ENCODE peak calls at places on chromosomes 2 and 18, in five cellular contexts. F, L, R, B and O are unnamed samples.

GRCh38 chr2:216090369-216090786 is 8.7 kb downstream of the TMEM169 start:
- DNase-seq in R (no peak), F (peak), B (no peak), L (no peak), O (no peak)

GRCh38 chr18:48663931-48664847 is 125.4 kb downstream of the CTIF start:
- DNase-seq in B (peak), L (peak), F (peak), R (peak), O (peak)

GRCh38 chr2:172829229-172829628 is 93.6 kb downstream of the RAPGEF4 start:
- DNase-seq in L (no peak), B (no peak), R (no peak), F (no peak), O (no peak)

GRCh38 chr2:128178650-128179460 is 87.9 kb downstream of the UGGT1 start:
- DNase-seq in B (peak), R (peak), L (peak), F (peak), O (peak)

GRCh38 chr2:193963472-193964119 is 1693.4 kb upstream of the SLC39A10 start:
- DNase-seq in R (peak), F (no peak), B (no peak), L (no peak), O (peak)

GRCh38 chr2:8819194-8819593 is 18.2 kb downstream of the KIDINS220 start:
- DNase-seq in L (no peak), F (no peak), R (no peak), B (no peak), O (no peak)

GRCh38 chr2:134873152-134873551 is 34.7 kb downstream of the ACMSD start:
- DNase-seq in B (no peak), R (no peak), F (no peak), L (no peak), O (no peak)

GRCh38 chr18:10410472-10411300 is 43.7 kb upstream of the APCDD1 start:
- DNase-seq in L (no peak), B (no peak), R (no peak), F (no peak), O (no peak)

GRCh38 chr2:144071461-144071860 is 448.5 kb downstream of the ZEB2 start:
- DNase-seq in R (no peak), F (no peak), L (no peak), B (no peak), O (no peak)

GRCh38 chr2:170554278-170554955 is 160.7 kb upstream of the SP5 start:
- DNase-seq in F (no peak), B (no peak), L (peak), R (no peak), O (no peak)

GRCh38 chr2:3533836-3534235 is 14.5 kb upstream of the ADI1 start:
- DNase-seq in L (no peak), B (no peak), F (no peak), R (no peak), O (no peak)

GRCh38 chr2:1499033-1499795 is 86.0 kb downstream of the TPO start:
- DNase-seq in F (no peak), L (peak), R (no peak), B (no peak), O (no peak)

GRCh38 chr2:108583903-108584520 is 49.7 kb downstream of the LIMS1 start:
- DNase-seq in B (peak), R (peak), L (peak), F (peak), O (peak)

GRCh38 chr2:149832256-149832655 is 244.7 kb upstream of the MMADHC start:
- DNase-seq in L (no peak), R (no peak), B (no peak), F (no peak), O (no peak)

GRCh38 chr2:140744379-140744778 is 1386.4 kb downstream of the LRP1B start:
- DNase-seq in R (no peak), L (no peak), F (no peak), B (no peak), O (no peak)

GRCh38 chr2:101348851-101349250 is 38.5 kb downstream of the CREG2 start:
- DNase-seq in R (no peak), B (no peak), L (no peak), F (no peak), O (no peak)

GRCh38 chr2:205680067-205680466 is 2.2 kb upstream of the NRP2 start:
- DNase-seq in F (peak), R (peak), B (no peak), L (no peak), O (peak)

GRCh38 chr18:5253910-5254309 is 41.6 kb downstream of the ZBTB14 start:
- DNase-seq in B (no peak), R (no peak), L (no peak), F (no peak), O (no peak)

GRCh38 chr2:238291550-238292281 is 3.3 kb upstream of the PER2 start:
- DNase-seq in B (no peak), L (peak), R (no peak), F (no peak), O (no peak)

GRCh38 chr2:28654286-28654980 is 97.2 kb upstream of the PPP1CB start:
- DNase-seq in R (no peak), L (no peak), F (no peak), B (no peak), O (no peak)